ENCODE peak calls at places on chromosome 6, in seven cellular contexts. One of them, this sample, is unnamed.

GRCh38 chr6:163438298-163438939 is 23.9 kb downstream of the QKI start:
- DNase-seq in activated gamma-delta T cell treated with anti-CD3 and anti-CD28 coated beads, Interleukin-2, amount 50 U/mL, for 16 hours: no peak
- DNase-seq in cardiac fibroblast: peak
- DNase-seq in left lung: no peak
- DNase-seq in ecto neural progenitor cell: no peak
- DNase-seq in NCI-H146: no peak
- DNase-seq in T-helper 1 cell: no peak
- DNase-seq in this sample: no peak

GRCh38 chr6:47098570-47098993 is 56.5 kb upstream of the ADGRF1 start:
- DNase-seq in T-helper 1 cell: no peak
- DNase-seq in activated gamma-delta T cell treated with anti-CD3 and anti-CD28 coated beads, Interleukin-2, amount 50 U/mL, for 16 hours: no peak
- DNase-seq in cardiac fibroblast: peak
- DNase-seq in ecto neural progenitor cell: no peak
- DNase-seq in NCI-H146: no peak
- DNase-seq in left lung: no peak
- DNase-seq in this sample: no peak

GRCh38 chr6:93571341-93571740 is 152.0 kb upstream of the EPHA7 start:
- DNase-seq in left lung: no peak
- DNase-seq in T-helper 1 cell: no peak
- DNase-seq in activated gamma-delta T cell treated with anti-CD3 and anti-CD28 coated beads, Interleukin-2, amount 50 U/mL, for 16 hours: no peak
- DNase-seq in cardiac fibroblast: no peak
- DNase-seq in NCI-H146: no peak
- DNase-seq in ecto neural progenitor cell: no peak
- DNase-seq in this sample: no peak

GRCh38 chr6:131657630-131658111 is 20.6 kb downstream of the ENPP3 start:
- DNase-seq in activated gamma-delta T cell treated with anti-CD3 and anti-CD28 coated beads, Interleukin-2, amount 50 U/mL, for 16 hours: no peak
- DNase-seq in left lung: no peak
- DNase-seq in cardiac fibroblast: peak
- DNase-seq in ecto neural progenitor cell: no peak
- DNase-seq in T-helper 1 cell: no peak
- DNase-seq in NCI-H146: no peak
- DNase-seq in this sample: no peak

GRCh38 chr6:166604911-166605310 is 18.4 kb upstream of the RAMACL start:
- DNase-seq in activated gamma-delta T cell treated with anti-CD3 and anti-CD28 coated beads, Interleukin-2, amount 50 U/mL, for 16 hours: no peak
- DNase-seq in ecto neural progenitor cell: no peak
- DNase-seq in T-helper 1 cell: no peak
- DNase-seq in cardiac fibroblast: no peak
- DNase-seq in NCI-H146: no peak
- DNase-seq in left lung: no peak
- DNase-seq in this sample: no peak

GRCh38 chr6:107532707-107533106 is 42.8 kb downstream of the SOBP start:
- DNase-seq in cardiac fibroblast: no peak
- DNase-seq in left lung: no peak
- DNase-seq in NCI-H146: no peak
- DNase-seq in ecto neural progenitor cell: no peak
- DNase-seq in activated gamma-delta T cell treated with anti-CD3 and anti-CD28 coated beads, Interleukin-2, amount 50 U/mL, for 16 hours: no peak
- DNase-seq in T-helper 1 cell: no peak
- DNase-seq in this sample: peak

GRCh38 chr6:8238772-8239683 is 136.7 kb upstream of the EEF1E1 start:
- DNase-seq in ecto neural progenitor cell: no peak
- DNase-seq in activated gamma-delta T cell treated with anti-CD3 and anti-CD28 coated beads, Interleukin-2, amount 50 U/mL, for 16 hours: no peak
- DNase-seq in cardiac fibroblast: no peak
- DNase-seq in NCI-H146: peak
- DNase-seq in left lung: no peak
- DNase-seq in T-helper 1 cell: no peak
- DNase-seq in this sample: no peak

GRCh38 chr6:33390767-33391277 is 801 bp upstream of the KIFC1 start:
- DNase-seq in left lung: no peak
- DNase-seq in cardiac fibroblast: no peak
- DNase-seq in ecto neural progenitor cell: no peak
- DNase-seq in NCI-H146: no peak
- DNase-seq in T-helper 1 cell: no peak
- DNase-seq in activated gamma-delta T cell treated with anti-CD3 and anti-CD28 coated beads, Interleukin-2, amount 50 U/mL, for 16 hours: no peak
- DNase-seq in this sample: no peak

GRCh38 chr6:15048367-15048766 is 197.5 kb upstream of the JARID2 start:
- DNase-seq in cardiac fibroblast: no peak
- DNase-seq in NCI-H146: no peak
- DNase-seq in activated gamma-delta T cell treated with anti-CD3 and anti-CD28 coated beads, Interleukin-2, amount 50 U/mL, for 16 hours: no peak
- DNase-seq in ecto neural progenitor cell: no peak
- DNase-seq in T-helper 1 cell: no peak
- DNase-seq in left lung: no peak
- DNase-seq in this sample: no peak

GRCh38 chr6:84027340-84028183 is 6.0 kb upstream of the MRAP2 start:
- DNase-seq in ecto neural progenitor cell: no peak
- DNase-seq in cardiac fibroblast: no peak
- DNase-seq in activated gamma-delta T cell treated with anti-CD3 and anti-CD28 coated beads, Interleukin-2, amount 50 U/mL, for 16 hours: no peak
- DNase-seq in NCI-H146: peak
- DNase-seq in T-helper 1 cell: no peak
- DNase-seq in left lung: no peak
- DNase-seq in this sample: no peak

GRCh38 chr6:107657755-107658461 is 166.2 kb downstream of the SCML4 start:
- DNase-seq in activated gamma-delta T cell treated with anti-CD3 and anti-CD28 coated beads, Interleukin-2, amount 50 U/mL, for 16 hours: no peak
- DNase-seq in NCI-H146: peak
- DNase-seq in cardiac fibroblast: peak
- DNase-seq in ecto neural progenitor cell: no peak
- DNase-seq in left lung: peak
- DNase-seq in T-helper 1 cell: no peak
- DNase-seq in this sample: peak

GRCh38 chr6:146997062-146997461 is 207.2 kb upstream of the STXBP5 start:
- DNase-seq in NCI-H146: no peak
- DNase-seq in ecto neural progenitor cell: no peak
- DNase-seq in activated gamma-delta T cell treated with anti-CD3 and anti-CD28 coated beads, Interleukin-2, amount 50 U/mL, for 16 hours: no peak
- DNase-seq in T-helper 1 cell: no peak
- DNase-seq in left lung: no peak
- DNase-seq in cardiac fibroblast: peak
- DNase-seq in this sample: no peak

GRCh38 chr6:133973109-133973971 is 20.3 kb downstream of the TBPL1 start:
- DNase-seq in left lung: no peak
- DNase-seq in activated gamma-delta T cell treated with anti-CD3 and anti-CD28 coated beads, Interleukin-2, amount 50 U/mL, for 16 hours: no peak
- DNase-seq in cardiac fibroblast: peak
- DNase-seq in ecto neural progenitor cell: no peak
- DNase-seq in T-helper 1 cell: no peak
- DNase-seq in NCI-H146: peak
- DNase-seq in this sample: peak

GRCh38 chr6:106287215-106287614 is 38.3 kb downstream of the ATG5 start:
- DNase-seq in cardiac fibroblast: no peak
- DNase-seq in ecto neural progenitor cell: no peak
- DNase-seq in left lung: no peak
- DNase-seq in activated gamma-delta T cell treated with anti-CD3 and anti-CD28 coated beads, Interleukin-2, amount 50 U/mL, for 16 hours: no peak
- DNase-seq in NCI-H146: no peak
- DNase-seq in T-helper 1 cell: no peak
- DNase-seq in this sample: no peak

GRCh38 chr6:130262008-130262407 is 39.3 kb upstream of the SAMD3 start:
- DNase-seq in T-helper 1 cell: no peak
- DNase-seq in NCI-H146: no peak
- DNase-seq in left lung: no peak
- DNase-seq in activated gamma-delta T cell treated with anti-CD3 and anti-CD28 coated beads, Interleukin-2, amount 50 U/mL, for 16 hours: no peak
- DNase-seq in ecto neural progenitor cell: no peak
- DNase-seq in cardiac fibroblast: no peak
- DNase-seq in this sample: no peak

GRCh38 chr6:121780325-121781313 is 345.2 kb downstream of the GJA1 start:
- DNase-seq in left lung: peak
- DNase-seq in NCI-H146: no peak
- DNase-seq in cardiac fibroblast: peak
- DNase-seq in T-helper 1 cell: no peak
- DNase-seq in ecto neural progenitor cell: no peak
- DNase-seq in activated gamma-delta T cell treated with anti-CD3 and anti-CD28 coated beads, Interleukin-2, amount 50 U/mL, for 16 hours: no peak
- DNase-seq in this sample: peak

GRCh38 chr6:168088161-168089106 is 9.4 kb upstream of the FRMD1 start:
- DNase-seq in T-helper 1 cell: no peak
- DNase-seq in cardiac fibroblast: no peak
- DNase-seq in NCI-H146: no peak
- DNase-seq in activated gamma-delta T cell treated with anti-CD3 and anti-CD28 coated beads, Interleukin-2, amount 50 U/mL, for 16 hours: no peak
- DNase-seq in ecto neural progenitor cell: peak
- DNase-seq in left lung: no peak
- DNase-seq in this sample: no peak

GRCh38 chr6:144543006-144543871 is 258.1 kb downstream of the UTRN start:
- DNase-seq in cardiac fibroblast: peak
- DNase-seq in activated gamma-delta T cell treated with anti-CD3 and anti-CD28 coated beads, Interleukin-2, amount 50 U/mL, for 16 hours: no peak
- DNase-seq in left lung: no peak
- DNase-seq in T-helper 1 cell: no peak
- DNase-seq in NCI-H146: no peak
- DNase-seq in ecto neural progenitor cell: no peak
- DNase-seq in this sample: no peak

GRCh38 chr6:168906251-168906845 is 347.3 kb downstream of the THBS2 start:
- DNase-seq in cardiac fibroblast: no peak
- DNase-seq in ecto neural progenitor cell: no peak
- DNase-seq in NCI-H146: peak
- DNase-seq in activated gamma-delta T cell treated with anti-CD3 and anti-CD28 coated beads, Interleukin-2, amount 50 U/mL, for 16 hours: no peak
- DNase-seq in left lung: no peak
- DNase-seq in T-helper 1 cell: no peak
- DNase-seq in this sample: no peak

GRCh38 chr6:89369009-89369408 is 16.5 kb upstream of the UBE2J1 start:
- DNase-seq in left lung: peak
- DNase-seq in NCI-H146: no peak
- DNase-seq in activated gamma-delta T cell treated with anti-CD3 and anti-CD28 coated beads, Interleukin-2, amount 50 U/mL, for 16 hours: no peak
- DNase-seq in cardiac fibroblast: peak
- DNase-seq in ecto neural progenitor cell: peak
- DNase-seq in T-helper 1 cell: no peak
- DNase-seq in this sample: no peak

GRCh38 chr6:106546322-106547052 is 82.8 kb downstream of the RTN4IP1 start:
- DNase-seq in NCI-H146: no peak
- DNase-seq in T-helper 1 cell: no peak
- DNase-seq in activated gamma-delta T cell treated with anti-CD3 and anti-CD28 coated beads, Interleukin-2, amount 50 U/mL, for 16 hours: no peak
- DNase-seq in cardiac fibroblast: peak
- DNase-seq in left lung: no peak
- DNase-seq in ecto neural progenitor cell: no peak
- DNase-seq in this sample: no peak

GRCh38 chr6:74925683-74926082 is 280.2 kb downstream of the COL12A1 start:
- DNase-seq in NCI-H146: no peak
- DNase-seq in activated gamma-delta T cell treated with anti-CD3 and anti-CD28 coated beads, Interleukin-2, amount 50 U/mL, for 16 hours: no peak
- DNase-seq in left lung: no peak
- DNase-seq in cardiac fibroblast: no peak
- DNase-seq in ecto neural progenitor cell: no peak
- DNase-seq in T-helper 1 cell: no peak
- DNase-seq in this sample: no peak

GRCh38 chr6:47047479-47048411 is 5.6 kb upstream of the ADGRF1 start:
- DNase-seq in T-helper 1 cell: no peak
- DNase-seq in ecto neural progenitor cell: peak
- DNase-seq in cardiac fibroblast: peak
- DNase-seq in activated gamma-delta T cell treated with anti-CD3 and anti-CD28 coated beads, Interleukin-2, amount 50 U/mL, for 16 hours: no peak
- DNase-seq in left lung: no peak
- DNase-seq in NCI-H146: peak
- DNase-seq in this sample: peak

GRCh38 chr6:10384064-10384317 is 30.9 kb downstream of the TFAP2A start:
- DNase-seq in activated gamma-delta T cell treated with anti-CD3 and anti-CD28 coated beads, Interleukin-2, amount 50 U/mL, for 16 hours: no peak
- DNase-seq in NCI-H146: no peak
- DNase-seq in T-helper 1 cell: no peak
- DNase-seq in cardiac fibroblast: no peak
- DNase-seq in left lung: no peak
- DNase-seq in ecto neural progenitor cell: no peak
- DNase-seq in this sample: no peak

GRCh38 chr6:163415176-163415619 is 680 bp downstream of the QKI start:
- DNase-seq in left lung: no peak
- DNase-seq in NCI-H146: peak
- DNase-seq in T-helper 1 cell: no peak
- DNase-seq in ecto neural progenitor cell: no peak
- DNase-seq in cardiac fibroblast: no peak
- DNase-seq in activated gamma-delta T cell treated with anti-CD3 and anti-CD28 coated beads, Interleukin-2, amount 50 U/mL, for 16 hours: no peak
- DNase-seq in this sample: no peak

GRCh38 chr6:137361701-137362100 is 132.5 kb downstream of the OLIG3 start:
- DNase-seq in ecto neural progenitor cell: no peak
- DNase-seq in NCI-H146: no peak
- DNase-seq in T-helper 1 cell: no peak
- DNase-seq in cardiac fibroblast: peak
- DNase-seq in left lung: no peak
- DNase-seq in activated gamma-delta T cell treated with anti-CD3 and anti-CD28 coated beads, Interleukin-2, amount 50 U/mL, for 16 hours: no peak
- DNase-seq in this sample: no peak

GRCh38 chr6:10398439-10399218 is 16.2 kb downstream of the TFAP2A start:
- DNase-seq in activated gamma-delta T cell treated with anti-CD3 and anti-CD28 coated beads, Interleukin-2, amount 50 U/mL, for 16 hours: no peak
- DNase-seq in left lung: no peak
- DNase-seq in ecto neural progenitor cell: no peak
- DNase-seq in cardiac fibroblast: no peak
- DNase-seq in NCI-H146: no peak
- DNase-seq in T-helper 1 cell: no peak
- DNase-seq in this sample: no peak

GRCh38 chr6:53327017-53327395 is 21.7 kb downstream of the ELOVL5 start:
- DNase-seq in T-helper 1 cell: no peak
- DNase-seq in left lung: no peak
- DNase-seq in activated gamma-delta T cell treated with anti-CD3 and anti-CD28 coated beads, Interleukin-2, amount 50 U/mL, for 16 hours: no peak
- DNase-seq in ecto neural progenitor cell: no peak
- DNase-seq in cardiac fibroblast: peak
- DNase-seq in NCI-H146: no peak
- DNase-seq in this sample: no peak

GRCh38 chr6:149024361-149024760 is 277.5 kb downstream of the UST start:
- DNase-seq in left lung: no peak
- DNase-seq in activated gamma-delta T cell treated with anti-CD3 and anti-CD28 coated beads, Interleukin-2, amount 50 U/mL, for 16 hours: no peak
- DNase-seq in T-helper 1 cell: no peak
- DNase-seq in ecto neural progenitor cell: no peak
- DNase-seq in NCI-H146: no peak
- DNase-seq in cardiac fibroblast: no peak
- DNase-seq in this sample: no peak

GRCh38 chr6:123017313-123017712 is 21.3 kb downstream of the CLVS2 start:
- DNase-seq in ecto neural progenitor cell: no peak
- DNase-seq in T-helper 1 cell: no peak
- DNase-seq in left lung: no peak
- DNase-seq in activated gamma-delta T cell treated with anti-CD3 and anti-CD28 coated beads, Interleukin-2, amount 50 U/mL, for 16 hours: no peak
- DNase-seq in cardiac fibroblast: no peak
- DNase-seq in NCI-H146: no peak
- DNase-seq in this sample: no peak

GRCh38 chr6:6688951-6689350 is 100.4 kb downstream of the LY86 start:
- DNase-seq in activated gamma-delta T cell treated with anti-CD3 and anti-CD28 coated beads, Interleukin-2, amount 50 U/mL, for 16 hours: no peak
- DNase-seq in NCI-H146: no peak
- DNase-seq in ecto neural progenitor cell: no peak
- DNase-seq in left lung: no peak
- DNase-seq in cardiac fibroblast: peak
- DNase-seq in T-helper 1 cell: no peak
- DNase-seq in this sample: no peak

GRCh38 chr6:63272397-63272796 is 47.4 kb downstream of the LGSN start:
- DNase-seq in NCI-H146: peak
- DNase-seq in cardiac fibroblast: peak
- DNase-seq in ecto neural progenitor cell: no peak
- DNase-seq in T-helper 1 cell: no peak
- DNase-seq in activated gamma-delta T cell treated with anti-CD3 and anti-CD28 coated beads, Interleukin-2, amount 50 U/mL, for 16 hours: no peak
- DNase-seq in left lung: no peak
- DNase-seq in this sample: no peak

GRCh38 chr6:34644716-34645115 is 51.9 kb downstream of the ILRUN start:
- DNase-seq in activated gamma-delta T cell treated with anti-CD3 and anti-CD28 coated beads, Interleukin-2, amount 50 U/mL, for 16 hours: no peak
- DNase-seq in ecto neural progenitor cell: no peak
- DNase-seq in NCI-H146: no peak
- DNase-seq in T-helper 1 cell: no peak
- DNase-seq in left lung: no peak
- DNase-seq in cardiac fibroblast: peak
- DNase-seq in this sample: no peak

GRCh38 chr6:2961971-2962370 is 9.4 kb downstream of the SERPINB6 start:
- DNase-seq in NCI-H146: no peak
- DNase-seq in cardiac fibroblast: no peak
- DNase-seq in activated gamma-delta T cell treated with anti-CD3 and anti-CD28 coated beads, Interleukin-2, amount 50 U/mL, for 16 hours: no peak
- DNase-seq in T-helper 1 cell: no peak
- DNase-seq in ecto neural progenitor cell: no peak
- DNase-seq in left lung: peak
- DNase-seq in this sample: no peak

GRCh38 chr6:131914234-131914633 is 36.9 kb downstream of the CCN2 start:
- DNase-seq in activated gamma-delta T cell treated with anti-CD3 and anti-CD28 coated beads, Interleukin-2, amount 50 U/mL, for 16 hours: no peak
- DNase-seq in T-helper 1 cell: no peak
- DNase-seq in cardiac fibroblast: peak
- DNase-seq in ecto neural progenitor cell: no peak
- DNase-seq in left lung: no peak
- DNase-seq in NCI-H146: no peak
- DNase-seq in this sample: no peak

GRCh38 chr6:163679753-163680152 is 265.2 kb downstream of the QKI start:
- DNase-seq in activated gamma-delta T cell treated with anti-CD3 and anti-CD28 coated beads, Interleukin-2, amount 50 U/mL, for 16 hours: no peak
- DNase-seq in left lung: no peak
- DNase-seq in T-helper 1 cell: no peak
- DNase-seq in cardiac fibroblast: no peak
- DNase-seq in NCI-H146: no peak
- DNase-seq in ecto neural progenitor cell: no peak
- DNase-seq in this sample: no peak

GRCh38 chr6:92369309-92369708 is 1050.0 kb downstream of the EPHA7 start:
- DNase-seq in ecto neural progenitor cell: no peak
- DNase-seq in NCI-H146: peak
- DNase-seq in T-helper 1 cell: no peak
- DNase-seq in left lung: no peak
- DNase-seq in activated gamma-delta T cell treated with anti-CD3 and anti-CD28 coated beads, Interleukin-2, amount 50 U/mL, for 16 hours: no peak
- DNase-seq in cardiac fibroblast: no peak
- DNase-seq in this sample: no peak

This sample was measured in cerebellum.